ENCODE peak calls at places on chromosome 13, in seven cellular contexts. One of them, this sample, is unnamed.

GRCh38 chr13:81247711-81248110 is 906.8 kb upstream of the SPRY2 start:
- DNase-seq in left ventricle myocardium inferior: no peak
- DNase-seq in body of pancreas: no peak
- DNase-seq in neural progenitor cell: no peak
- DNase-seq in ovary: no peak
- DNase-seq in small intestine: no peak
- DNase-seq in heart right ventricle: no peak
- DNase-seq in this sample: no peak

GRCh38 chr13:112842343-112842856 is 126.6 kb upstream of the MCF2L start:
- DNase-seq in left ventricle myocardium inferior: peak; percentile 58
- DNase-seq in body of pancreas: no peak
- DNase-seq in neural progenitor cell: peak; percentile 71
- DNase-seq in ovary: no peak
- DNase-seq in small intestine: no peak
- DNase-seq in heart right ventricle: peak; percentile 61
- DNase-seq in this sample: peak; percentile 32

GRCh38 chr13:49185264-49185663 is 34.9 kb upstream of the MLNR start:
- DNase-seq in left ventricle myocardium inferior: no peak
- DNase-seq in body of pancreas: no peak
- DNase-seq in neural progenitor cell: no peak
- DNase-seq in ovary: no peak
- DNase-seq in small intestine: no peak
- DNase-seq in heart right ventricle: no peak
- DNase-seq in this sample: no peak

GRCh38 chr13:21240586-21240985 is 64.1 kb downstream of the MRPL57 start:
- DNase-seq in left ventricle myocardium inferior: no peak
- DNase-seq in body of pancreas: no peak
- DNase-seq in neural progenitor cell: no peak
- DNase-seq in ovary: no peak
- DNase-seq in small intestine: no peak
- DNase-seq in heart right ventricle: no peak
- DNase-seq in this sample: no peak

GRCh38 chr13:76656056-76656455 is 230.1 kb downstream of the KCTD12 start:
- DNase-seq in left ventricle myocardium inferior: no peak
- DNase-seq in body of pancreas: no peak
- DNase-seq in neural progenitor cell: no peak
- DNase-seq in ovary: no peak
- DNase-seq in small intestine: no peak
- DNase-seq in heart right ventricle: no peak
- DNase-seq in this sample: no peak

GRCh38 chr13:68588623-68589022 is 1358.5 kb upstream of the PCDH9 start:
- DNase-seq in left ventricle myocardium inferior: no peak
- DNase-seq in body of pancreas: no peak
- DNase-seq in neural progenitor cell: no peak
- DNase-seq in ovary: no peak
- DNase-seq in small intestine: no peak
- DNase-seq in heart right ventricle: no peak
- DNase-seq in this sample: no peak

GRCh38 chr13:20815469-20815868 is 41.7 kb upstream of the EEF1AKMT1 start:
- DNase-seq in left ventricle myocardium inferior: no peak
- DNase-seq in body of pancreas: no peak
- DNase-seq in neural progenitor cell: no peak
- DNase-seq in ovary: no peak
- DNase-seq in small intestine: no peak
- DNase-seq in heart right ventricle: no peak
- DNase-seq in this sample: no peak

GRCh38 chr13:94712812-94713555 is 639 bp upstream of the SOX21 start:
- DNase-seq in left ventricle myocardium inferior: no peak
- DNase-seq in body of pancreas: peak; percentile 31
- DNase-seq in neural progenitor cell: peak; percentile 92
- DNase-seq in ovary: no peak
- DNase-seq in small intestine: no peak
- DNase-seq in heart right ventricle: no peak
- DNase-seq in this sample: peak; percentile 60

GRCh38 chr13:32984857-32985626 is 31.2 kb upstream of the KL start:
- DNase-seq in left ventricle myocardium inferior: no peak
- DNase-seq in body of pancreas: peak; percentile 30
- DNase-seq in neural progenitor cell: no peak
- DNase-seq in ovary: no peak
- DNase-seq in small intestine: no peak
- DNase-seq in heart right ventricle: no peak
- DNase-seq in this sample: no peak

GRCh38 chr13:75704942-75705320 is 68.8 kb downstream of the LMO7 start:
- DNase-seq in left ventricle myocardium inferior: no peak
- DNase-seq in body of pancreas: peak; percentile 83
- DNase-seq in neural progenitor cell: no peak
- DNase-seq in ovary: no peak
- DNase-seq in small intestine: peak; percentile 83
- DNase-seq in heart right ventricle: no peak
- DNase-seq in this sample: peak; percentile 47

GRCh38 chr13:20475927-20476691 is 49.5 kb downstream of the CRYL1 start:
- DNase-seq in left ventricle myocardium inferior: no peak
- DNase-seq in body of pancreas: peak; percentile 75
- DNase-seq in neural progenitor cell: peak; percentile 26
- DNase-seq in ovary: no peak
- DNase-seq in small intestine: peak; percentile 51
- DNase-seq in heart right ventricle: no peak
- DNase-seq in this sample: peak; percentile 43

GRCh38 chr13:59533561-59534337 is 630.0 kb downstream of the DIAPH3 start:
- DNase-seq in left ventricle myocardium inferior: no peak
- DNase-seq in body of pancreas: peak; percentile 10
- DNase-seq in neural progenitor cell: no peak
- DNase-seq in ovary: no peak
- DNase-seq in small intestine: no peak
- DNase-seq in heart right ventricle: no peak
- DNase-seq in this sample: no peak

GRCh38 chr13:50322006-50322405 is 306.8 kb downstream of the KCNRG start:
- DNase-seq in left ventricle myocardium inferior: no peak
- DNase-seq in body of pancreas: no peak
- DNase-seq in neural progenitor cell: no peak
- DNase-seq in ovary: no peak
- DNase-seq in small intestine: no peak
- DNase-seq in heart right ventricle: no peak
- DNase-seq in this sample: no peak

GRCh38 chr13:82292334-82292733 is 1589.9 kb downstream of the SLITRK1 start:
- DNase-seq in left ventricle myocardium inferior: no peak
- DNase-seq in body of pancreas: no peak
- DNase-seq in neural progenitor cell: no peak
- DNase-seq in ovary: no peak
- DNase-seq in small intestine: no peak
- DNase-seq in heart right ventricle: no peak
- DNase-seq in this sample: no peak

GRCh38 chr13:23806874-23807522 is 82.2 kb downstream of the MIPEP start:
- DNase-seq in left ventricle myocardium inferior: no peak
- DNase-seq in body of pancreas: no peak
- DNase-seq in neural progenitor cell: no peak
- DNase-seq in ovary: no peak
- DNase-seq in small intestine: no peak
- DNase-seq in heart right ventricle: no peak
- DNase-seq in this sample: no peak

GRCh38 chr13:85631801-85632200 is 167.4 kb downstream of the SLITRK6 start:
- DNase-seq in left ventricle myocardium inferior: no peak
- DNase-seq in body of pancreas: no peak
- DNase-seq in neural progenitor cell: no peak
- DNase-seq in ovary: no peak
- DNase-seq in small intestine: no peak
- DNase-seq in heart right ventricle: no peak
- DNase-seq in this sample: no peak

GRCh38 chr13:101979825-101980224 is 422.0 kb downstream of the FGF14 start:
- DNase-seq in left ventricle myocardium inferior: no peak
- DNase-seq in body of pancreas: no peak
- DNase-seq in neural progenitor cell: no peak
- DNase-seq in ovary: no peak
- DNase-seq in small intestine: no peak
- DNase-seq in heart right ventricle: no peak
- DNase-seq in this sample: no peak

GRCh38 chr13:114043421-114044053 is 69.7 kb upstream of the C13orf46 start:
- DNase-seq in left ventricle myocardium inferior: peak; percentile 71
- DNase-seq in body of pancreas: peak; percentile 56
- DNase-seq in neural progenitor cell: no peak
- DNase-seq in ovary: no peak
- DNase-seq in small intestine: no peak
- DNase-seq in heart right ventricle: peak; percentile 66
- DNase-seq in this sample: peak; percentile 56
- H3K4me3 ChIP-seq in left ventricle myocardium inferior: peak overlapping the region; percentile 39
- H3K4me3 ChIP-seq in body of pancreas: no peak overlapping the region
- H3K4me3 ChIP-seq in neural progenitor cell: no peak overlapping the region
- H3K4me3 ChIP-seq in ovary: no peak overlapping the region
- H3K4me3 ChIP-seq in small intestine: no peak overlapping the region
- H3K4me3 ChIP-seq in heart right ventricle: no peak overlapping the region
- H3K4me3 ChIP-seq in this sample: no peak overlapping the region

GRCh38 chr13:110216403-110217041 is 90.4 kb downstream of the COL4A1 start:
- DNase-seq in left ventricle myocardium inferior: no peak
- DNase-seq in body of pancreas: no peak
- DNase-seq in neural progenitor cell: no peak
- DNase-seq in ovary: no peak
- DNase-seq in small intestine: no peak
- DNase-seq in heart right ventricle: peak; percentile 52
- DNase-seq in this sample: no peak

GRCh38 chr13:110213461-110214074 is 93.4 kb downstream of the COL4A1 start:
- DNase-seq in left ventricle myocardium inferior: no peak
- DNase-seq in body of pancreas: no peak
- DNase-seq in neural progenitor cell: no peak
- DNase-seq in ovary: no peak
- DNase-seq in small intestine: no peak
- DNase-seq in heart right ventricle: no peak
- DNase-seq in this sample: peak; percentile 47

GRCh38 chr13:110214637-110215036 is 92.3 kb downstream of the COL4A1 start:
- DNase-seq in left ventricle myocardium inferior: no peak
- DNase-seq in body of pancreas: no peak
- DNase-seq in neural progenitor cell: no peak
- DNase-seq in ovary: no peak
- DNase-seq in small intestine: no peak
- DNase-seq in heart right ventricle: no peak
- DNase-seq in this sample: no peak

GRCh38 chr13:110216006-110216402 is 91.0 kb downstream of the COL4A1 start:
- DNase-seq in left ventricle myocardium inferior: no peak
- DNase-seq in body of pancreas: no peak
- DNase-seq in neural progenitor cell: no peak
- DNase-seq in ovary: no peak
- DNase-seq in small intestine: no peak
- DNase-seq in heart right ventricle: no peak
- DNase-seq in this sample: no peak

DNA sequence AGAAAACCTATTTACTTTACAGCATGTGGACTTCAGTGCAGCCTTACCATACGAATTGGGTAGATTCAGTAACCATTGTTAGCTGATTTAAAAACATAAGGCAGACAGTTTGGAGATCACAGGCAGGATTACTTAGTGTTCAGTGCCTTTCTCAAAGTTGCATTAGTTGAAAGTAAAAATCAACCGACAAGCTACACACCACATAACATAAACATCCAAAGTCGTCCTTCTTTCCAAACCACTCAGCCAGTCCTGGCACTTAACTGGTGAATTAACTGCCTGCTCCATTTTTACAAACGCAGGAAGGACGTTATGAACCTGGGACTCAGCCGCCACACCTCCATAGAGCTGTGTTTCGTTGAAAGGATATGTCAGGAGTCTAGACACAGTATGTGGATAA is 91.4 kb downstream of the COL4A1 start:
- DNase-seq in left ventricle myocardium inferior: no peak
- DNase-seq in body of pancreas: no peak
- DNase-seq in neural progenitor cell: no peak
- DNase-seq in ovary: no peak
- DNase-seq in small intestine: no peak
- DNase-seq in heart right ventricle: no peak
- DNase-seq in this sample: no peak
- H3K4me1 ChIP-seq in left ventricle myocardium inferior: peaks cover 73% of the 10 kb centered on the region
- H3K4me1 ChIP-seq in body of pancreas: no peaks in the 10 kb centered on the region
- H3K4me1 ChIP-seq in neural progenitor cell: peaks cover 8% of the 10 kb centered on the region
- H3K4me1 ChIP-seq in ovary: peaks cover 5% of the 10 kb centered on the region
- H3K4me1 ChIP-seq in small intestine: no peaks in the 10 kb centered on the region
- H3K4me1 ChIP-seq in heart right ventricle: peaks cover 47% of the 10 kb centered on the region
- H3K4me1 ChIP-seq in this sample: peaks cover 4% of the 10 kb centered on the region

DNA sequence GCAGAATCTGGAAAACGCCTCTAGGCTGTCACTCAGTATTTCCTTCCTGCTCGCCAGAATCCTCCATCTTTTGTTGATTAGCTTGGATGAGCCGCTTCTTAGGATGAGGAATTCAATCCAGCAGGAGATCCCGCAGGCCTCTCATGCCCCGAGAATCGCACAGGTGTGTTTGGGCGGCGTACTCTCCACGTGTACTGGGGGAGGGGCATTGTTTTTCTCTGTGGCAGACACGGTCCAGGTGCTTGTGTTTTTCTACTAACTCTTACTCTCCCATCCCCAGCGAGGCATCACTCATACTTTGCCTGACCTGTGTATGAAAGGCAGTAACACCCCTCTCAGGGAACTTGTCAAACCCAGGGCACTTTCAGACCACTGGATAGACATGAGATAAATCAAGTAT is 40.1 kb downstream of the ZIC5 start:
- DNase-seq in left ventricle myocardium inferior: no peak
- DNase-seq in body of pancreas: no peak
- DNase-seq in neural progenitor cell: no peak
- DNase-seq in ovary: no peak
- DNase-seq in small intestine: no peak
- DNase-seq in heart right ventricle: no peak
- DNase-seq in this sample: peak; percentile 49
- H3K4me3 ChIP-seq in left ventricle myocardium inferior: no peak overlapping the region
- H3K4me3 ChIP-seq in body of pancreas: no peak overlapping the region
- H3K4me3 ChIP-seq in neural progenitor cell: no peak overlapping the region
- H3K4me3 ChIP-seq in ovary: no peak overlapping the region
- H3K4me3 ChIP-seq in small intestine: no peak overlapping the region
- H3K4me3 ChIP-seq in heart right ventricle: no peak overlapping the region
- H3K4me3 ChIP-seq in this sample: no peak overlapping the region

DNA sequence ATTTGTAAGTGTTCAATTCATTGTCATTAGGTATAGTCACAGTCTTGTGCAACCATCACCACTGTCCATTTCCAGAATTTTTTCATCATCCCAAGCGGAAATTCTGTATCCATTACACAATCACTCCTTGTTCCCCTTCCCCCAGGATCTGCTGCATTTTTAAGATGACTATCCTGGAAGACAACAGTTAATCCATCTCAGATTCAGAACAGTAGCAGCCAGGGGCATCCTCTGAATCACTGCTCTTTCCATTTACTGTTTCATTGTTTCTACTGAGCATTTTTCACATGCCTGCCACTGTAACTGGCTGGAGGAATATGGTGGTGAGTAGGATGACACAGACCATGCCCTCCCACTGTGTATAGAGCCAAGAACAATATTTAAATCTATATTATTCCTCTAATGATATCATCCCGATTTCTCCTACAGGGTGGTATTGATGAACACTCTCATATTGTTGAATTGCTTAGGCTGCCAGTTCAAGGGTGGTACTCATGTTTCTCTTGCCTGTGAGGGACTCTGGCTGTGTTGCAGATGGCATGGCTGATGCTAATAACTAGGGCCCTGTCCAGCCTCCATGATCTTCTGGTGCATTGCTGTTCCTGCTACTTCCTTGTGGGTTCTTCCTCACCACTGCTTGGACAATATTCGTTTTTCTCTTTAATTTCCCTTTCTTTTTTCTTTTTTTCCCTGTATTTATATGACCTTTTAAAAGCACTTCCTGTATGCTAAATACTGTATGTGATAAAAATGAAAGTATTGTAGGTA is 59.0 kb downstream of the WDFY2 start:
- DNase-seq in left ventricle myocardium inferior: no peak
- DNase-seq in body of pancreas: no peak
- DNase-seq in neural progenitor cell: no peak
- DNase-seq in ovary: no peak
- DNase-seq in small intestine: no peak
- DNase-seq in heart right ventricle: no peak
- DNase-seq in this sample: peak; percentile 44
- H3K4me1 ChIP-seq in left ventricle myocardium inferior: peaks cover 59% of the 10 kb centered on the region
- H3K4me1 ChIP-seq in body of pancreas: peaks cover 60% of the 10 kb centered on the region
- H3K4me1 ChIP-seq in neural progenitor cell: peaks cover 48% of the 10 kb centered on the region
- H3K4me1 ChIP-seq in ovary: peaks cover 13% of the 10 kb centered on the region
- H3K4me1 ChIP-seq in small intestine: no peaks in the 10 kb centered on the region
- H3K4me1 ChIP-seq in heart right ventricle: peaks cover 17% of the 10 kb centered on the region
- H3K4me1 ChIP-seq in this sample: peaks cover 60% of the 10 kb centered on the region

This sample was measured in GM23338.